ENCODE peak calls at places on chromosome 20, in four cellular contexts. One of them, this sample, is unnamed.

GRCh38 chr20:20064303-20064702 is 12.0 kb downstream of the CFAP61 start:
- DNase-seq in foreskin fibroblast: no peak
- DNase-seq in transverse colon: no peak
- DNase-seq in fibroblast of pulmonary artery: no peak
- DNase-seq in this sample: no peak

GRCh38 chr20:15011631-15012030 is 674.2 kb upstream of the FLRT3 start:
- DNase-seq in transverse colon: no peak
- DNase-seq in fibroblast of pulmonary artery: no peak
- DNase-seq in foreskin fibroblast: no peak
- DNase-seq in this sample: no peak

GRCh38 chr20:13883425-13883824 is 98.6 kb downstream of the NDUFAF5 start:
- DNase-seq in fibroblast of pulmonary artery: no peak
- DNase-seq in foreskin fibroblast: no peak
- DNase-seq in transverse colon: no peak
- DNase-seq in this sample: no peak

GRCh38 chr20:34579191-34579661 is 20.7 kb downstream of the MAP1LC3A start:
- DNase-seq in foreskin fibroblast: peak
- DNase-seq in fibroblast of pulmonary artery: peak
- DNase-seq in transverse colon: peak
- DNase-seq in this sample: no peak

GRCh38 chr20:47360489-47361267 is 4.2 kb upstream of the ZMYND8 start:
- DNase-seq in foreskin fibroblast: peak
- DNase-seq in transverse colon: peak
- DNase-seq in fibroblast of pulmonary artery: peak
- DNase-seq in this sample: peak

GRCh38 chr20:53492212-53492611 is 101.4 kb downstream of the ZNF217 start:
- DNase-seq in fibroblast of pulmonary artery: peak
- DNase-seq in transverse colon: no peak
- DNase-seq in foreskin fibroblast: no peak
- DNase-seq in this sample: no peak

GRCh38 chr20:10532351-10532750 is 97.2 kb downstream of the SLX4IP start:
- DNase-seq in foreskin fibroblast: no peak
- DNase-seq in transverse colon: no peak
- DNase-seq in fibroblast of pulmonary artery: no peak
- DNase-seq in this sample: no peak

GRCh38 chr20:62755817-62756724 is 40.2 kb upstream of the MRGBP start:
- DNase-seq in foreskin fibroblast: no peak
- DNase-seq in fibroblast of pulmonary artery: no peak
- DNase-seq in transverse colon: no peak
- DNase-seq in this sample: peak

GRCh38 chr20:5797843-5798462 is 47.8 kb downstream of the SHLD1 start:
- DNase-seq in transverse colon: no peak
- DNase-seq in foreskin fibroblast: no peak
- DNase-seq in fibroblast of pulmonary artery: no peak
- DNase-seq in this sample: peak

GRCh38 chr20:25090492-25091429 is 8.8 kb upstream of the VSX1 start:
- DNase-seq in transverse colon: peak
- DNase-seq in foreskin fibroblast: no peak
- DNase-seq in fibroblast of pulmonary artery: no peak
- DNase-seq in this sample: no peak

GRCh38 chr20:58888521-58889333 is 36.2 kb downstream of the GNAS start:
- DNase-seq in foreskin fibroblast: peak
- DNase-seq in fibroblast of pulmonary artery: peak
- DNase-seq in transverse colon: peak
- DNase-seq in this sample: peak

GRCh38 chr20:3248993-3249347 is 10.0 kb upstream of the SLC4A11 start:
- DNase-seq in transverse colon: no peak
- DNase-seq in foreskin fibroblast: no peak
- DNase-seq in fibroblast of pulmonary artery: no peak
- DNase-seq in this sample: no peak
- H3K4me3 ChIP-seq in transverse colon: no peak
- H3K4me3 ChIP-seq in foreskin fibroblast: no peak
- H3K4me3 ChIP-seq in fibroblast of pulmonary artery: peak
- H3K4me3 ChIP-seq in this sample: peak

GRCh38 chr20:43389839-43390626 is 67.7 kb upstream of the SRSF6 start:
- DNase-seq in fibroblast of pulmonary artery: no peak
- DNase-seq in foreskin fibroblast: no peak
- DNase-seq in transverse colon: no peak
- DNase-seq in this sample: no peak
- TF ChIP-seq CTCF in fibroblast of pulmonary artery: peak
- TF ChIP-seq CTCF in foreskin fibroblast: peak
- TF ChIP-seq CTCF in transverse colon: peak
- TF ChIP-seq CTCF in this sample: peak

GRCh38 chr20:57473246-57474042 is 51.5 kb downstream of the CTCFL start:
- DNase-seq in foreskin fibroblast: no peak
- DNase-seq in transverse colon: no peak
- DNase-seq in fibroblast of pulmonary artery: peak
- DNase-seq in this sample: peak
- H3K4me3 ChIP-seq in foreskin fibroblast: no peak
- H3K4me3 ChIP-seq in transverse colon: no peak
- H3K4me3 ChIP-seq in fibroblast of pulmonary artery: no peak
- H3K4me3 ChIP-seq in this sample: no peak

GRCh38 chr20:56171087-56172012 is 77.2 kb upstream of the MC3R start:
- DNase-seq in foreskin fibroblast: no peak
- DNase-seq in fibroblast of pulmonary artery: no peak
- DNase-seq in transverse colon: no peak
- DNase-seq in this sample: no peak
- TF ChIP-seq CTCF in foreskin fibroblast: no peak
- TF ChIP-seq CTCF in fibroblast of pulmonary artery: no peak
- TF ChIP-seq CTCF in transverse colon: peak
- TF ChIP-seq CTCF in this sample: peak

GRCh38 chr20:845967-846893 is 12.7 kb downstream of the FAM110A start:
- DNase-seq in foreskin fibroblast: no peak
- DNase-seq in fibroblast of pulmonary artery: no peak
- DNase-seq in transverse colon: no peak
- DNase-seq in this sample: peak

GRCh38 chr20:843908-844307 is 10.4 kb downstream of the FAM110A start:
- DNase-seq in foreskin fibroblast: no peak
- DNase-seq in fibroblast of pulmonary artery: no peak
- DNase-seq in transverse colon: peak
- DNase-seq in this sample: no peak

GRCh38 chr20:844473-845225 is 11.1 kb downstream of the FAM110A start:
- DNase-seq in fibroblast of pulmonary artery: peak
- DNase-seq in foreskin fibroblast: peak
- DNase-seq in transverse colon: peak
- DNase-seq in this sample: peak

GRCh38 chr20:846894-847278 is 13.4 kb downstream of the FAM110A start:
- DNase-seq in fibroblast of pulmonary artery: no peak
- DNase-seq in transverse colon: peak
- DNase-seq in foreskin fibroblast: no peak
- DNase-seq in this sample: peak

GRCh38 chr20:845226-845868 is 11.8 kb downstream of the FAM110A start:
- DNase-seq in transverse colon: no peak
- DNase-seq in fibroblast of pulmonary artery: no peak
- DNase-seq in foreskin fibroblast: no peak
- DNase-seq in this sample: no peak
- H3K4me3 ChIP-seq in transverse colon: no peak
- H3K4me3 ChIP-seq in fibroblast of pulmonary artery: no peak
- H3K4me3 ChIP-seq in foreskin fibroblast: no peak
- H3K4me3 ChIP-seq in this sample: peak

GRCh38 chr20:6814945-6815344 is 47.5 kb downstream of the BMP2 start:
- DNase-seq in foreskin fibroblast: no peak
- DNase-seq in fibroblast of pulmonary artery: no peak
- DNase-seq in transverse colon: no peak
- DNase-seq in this sample: no peak

GRCh38 chr20:6818033-6818808 is 50.7 kb downstream of the BMP2 start:
- DNase-seq in transverse colon: no peak
- DNase-seq in foreskin fibroblast: no peak
- DNase-seq in fibroblast of pulmonary artery: peak
- DNase-seq in this sample: no peak

GRCh38 chr20:6824401-6824800 is 56.9 kb downstream of the BMP2 start:
- DNase-seq in transverse colon: no peak
- DNase-seq in foreskin fibroblast: no peak
- DNase-seq in fibroblast of pulmonary artery: no peak
- DNase-seq in this sample: no peak

GRCh38 chr20:6819599-6819998 is 52.1 kb downstream of the BMP2 start:
- DNase-seq in transverse colon: peak
- DNase-seq in foreskin fibroblast: no peak
- DNase-seq in fibroblast of pulmonary artery: peak
- DNase-seq in this sample: no peak
- TF ChIP-seq CTCF in transverse colon: peak
- TF ChIP-seq CTCF in foreskin fibroblast: no peak
- TF ChIP-seq CTCF in fibroblast of pulmonary artery: peak
- TF ChIP-seq CTCF in this sample: peak

DNA sequence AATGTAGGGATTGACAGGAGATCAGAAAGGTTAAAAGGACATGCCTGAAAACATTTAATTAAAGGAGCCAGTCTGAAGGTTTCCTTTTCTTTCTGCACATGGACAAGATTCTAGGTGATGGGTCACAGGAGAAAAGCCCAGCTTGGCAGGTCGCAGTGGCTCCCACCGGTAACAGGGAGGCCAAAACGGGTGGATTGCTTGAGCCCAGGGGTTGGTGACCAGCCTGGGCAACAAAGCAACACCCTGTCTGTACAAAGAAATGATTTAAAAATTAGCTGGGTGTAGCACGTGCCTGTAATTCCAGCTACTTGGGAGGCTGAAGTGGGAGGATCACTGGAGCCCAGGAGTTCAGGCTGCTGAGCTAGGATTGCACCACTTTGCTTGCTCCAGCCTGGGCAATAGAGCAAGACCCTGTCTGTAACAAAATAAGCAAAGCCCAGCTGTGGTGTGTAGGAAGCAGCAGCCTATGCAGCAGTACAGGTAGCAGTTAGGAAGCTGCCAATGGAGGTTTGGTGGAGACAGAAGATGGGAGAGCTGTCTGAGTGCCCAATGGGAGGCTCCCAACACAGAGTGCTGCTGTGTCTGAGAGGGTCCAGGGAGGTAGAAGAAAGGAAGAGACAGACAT is 7.3 kb upstream of the AP5S1 start:
- DNase-seq in fibroblast of pulmonary artery: no peak
- DNase-seq in transverse colon: no peak
- DNase-seq in foreskin fibroblast: no peak
- DNase-seq in this sample: peak
- H3K4me3 ChIP-seq in fibroblast of pulmonary artery: no peak
- H3K4me3 ChIP-seq in transverse colon: no peak
- H3K4me3 ChIP-seq in foreskin fibroblast: no peak
- H3K4me3 ChIP-seq in this sample: no peak

This sample was measured in lower lobe of right lung.